ENCODE peak calls at places on chromosomes 5 and 9, in eight cellular contexts. J is WTC11, H is mammary epithelial cell, K is right atrium auricular region, G is HFFc6, V is progenitor cell of endocrine pancreas, Y is GM10248, A is AG09309. T is an unnamed sample.

GRCh38 chr5:78543916-78544315 is 104.7 kb downstream of the LHFPL2 start:
- DNase-seq in V (no peak), K (peak; percentile 53), A (no peak), H (no peak), G (no peak), Y (no peak), J (no peak), T (no peak)

GRCh38 chr9:105711867-105712266 is 17.5 kb downstream of the TMEM38B start:
- DNase-seq in V (no peak), Y (no peak), G (no peak), K (no peak), J (no peak), A (no peak), H (no peak), T (no peak)

GRCh38 chr5:163623524-163623923 is 118.1 kb downstream of the MAT2B start:
- DNase-seq in Y (no peak), J (no peak), A (no peak), K (no peak), G (no peak), V (no peak), H (no peak), T (no peak)

GRCh38 chr5:39266442-39266841 is 47.1 kb upstream of the FYB1 start:
- DNase-seq in V (no peak), K (no peak), H (no peak), A (no peak), G (peak; percentile 39), Y (no peak), J (no peak), T (no peak)

GRCh38 chr5:169354921-169355320 is 54.0 kb upstream of the SLIT3 start:
- DNase-seq in G (no peak), H (peak; percentile 50), A (no peak), J (no peak), V (no peak), K (no peak), Y (no peak), T (no peak)

GRCh38 chr5:60972225-60972624 is 27.2 kb downstream of the NDUFAF2 start:
- DNase-seq in A (no peak), K (no peak), G (no peak), V (no peak), H (peak; percentile 28), Y (no peak), J (no peak), T (no peak)

GRCh38 chr5:98940586-98940985 is 11.8 kb upstream of the CHD1 start:
- DNase-seq in H (no peak), J (no peak), V (no peak), Y (no peak), K (no peak), A (no peak), G (no peak), T (no peak)

GRCh38 chr5:200985-201384 is 9.7 kb downstream of the LRRC14B start:
- DNase-seq in J (no peak), G (no peak), K (no peak), H (no peak), V (no peak), Y (no peak), A (no peak), T (no peak)

GRCh38 chr9:128771745-128772519 is at the start of gene ZER1:
- DNase-seq in Y (peak; percentile 99), G (peak; percentile 75), V (peak; percentile 89), J (peak; percentile 92), H (peak; percentile 86), A (peak; percentile 41), K (peak; percentile 92), T (peak; percentile 99)

GRCh38 chr5:67405755-67406154 is 209.2 kb upstream of the CD180 start:
- DNase-seq in H (no peak), A (no peak), Y (no peak), K (no peak), J (no peak), G (no peak), V (no peak), T (no peak)

GRCh38 chr5:137822158-137822764 is 45.4 kb upstream of the MYOT start:
- DNase-seq in V (peak; percentile 14), Y (peak; percentile 54), J (peak; percentile 63), A (no peak), G (peak; percentile 28), H (peak; percentile 28), K (no peak), T (peak; percentile 27)
- TF ChIP-seq CTCF in V (peak; percentile 63), Y (peak; percentile 27), J (no peak), A (peak; percentile 55), G (peak; percentile 62), H (peak; percentile 37), K (peak; percentile 54), T (peak; percentile 45)

GRCh38 chr9:35942286-35942685 is 15.7 kb downstream of the OR2S2 start:
- DNase-seq in G (no peak), H (no peak), J (no peak), A (no peak), K (no peak), V (no peak), Y (no peak), T (no peak)
- TF ChIP-seq CTCF in G (no peak), H (no peak), J (no peak), A (no peak), K (no peak), V (no peak), Y (no peak), T (no peak)

DNA sequence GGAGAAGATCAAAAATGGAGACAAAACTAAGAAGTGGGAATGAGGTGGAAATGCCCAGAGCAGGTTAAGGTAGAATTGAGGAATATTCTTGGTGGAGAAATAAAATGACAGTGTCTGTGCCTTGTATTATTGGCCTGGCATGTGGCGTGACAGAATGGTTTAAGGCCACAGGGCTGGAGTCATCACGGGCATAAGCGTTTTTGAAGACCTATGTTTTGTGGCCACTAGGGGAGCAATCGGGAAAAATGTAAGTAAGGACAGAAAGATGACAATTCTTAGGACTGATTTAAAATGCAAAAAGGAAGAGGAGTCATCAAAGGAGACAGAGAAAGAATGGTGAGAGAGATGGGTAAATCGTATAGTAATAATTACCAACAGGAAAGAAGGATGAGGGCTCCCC is 72.2 kb upstream of the EPB41L4A start:
- DNase-seq in H (no peak), A (no peak), K (no peak), G (no peak), J (no peak), Y (no peak), V (no peak), T (no peak)
- TF ChIP-seq CTCF in H (peak; percentile 39), A (peak; percentile 42), K (peak; percentile 44), G (peak; percentile 77), J (peak; percentile 41), Y (peak; percentile 25), V (peak; percentile 53), T (peak; percentile 25)

GRCh38 chr9:112332674-112332976 is 794 bp downstream of the PTBP3 start:
- DNase-seq in A (no peak), G (no peak), J (no peak), K (no peak), H (no peak), Y (no peak), V (no peak), T (no peak)
- TF ChIP-seq CTCF in A (no peak), G (peak; percentile 38), J (no peak), K (no peak), H (no peak), Y (no peak), V (peak; percentile 49), T (no peak)

DNA sequence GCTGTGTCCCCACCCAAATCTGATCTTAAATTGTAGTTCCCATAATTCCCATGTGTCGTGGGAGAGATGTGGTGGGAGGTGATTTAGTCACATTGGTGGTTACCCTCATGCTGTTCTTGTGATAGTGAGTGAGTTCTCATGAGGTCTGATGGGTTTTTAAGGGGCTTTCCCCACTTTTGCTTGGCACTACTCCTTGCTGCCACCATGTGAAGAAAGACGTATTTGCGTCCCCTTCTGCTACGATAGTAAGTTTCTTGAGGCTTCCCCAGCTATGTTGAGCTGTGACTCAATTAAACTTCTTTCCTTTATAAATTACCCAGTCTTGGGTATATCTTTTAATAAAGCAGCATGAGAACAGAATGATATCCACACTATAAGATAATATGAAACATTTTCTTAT is 1023.4 kb downstream of the TLE4 start:
- DNase-seq in G (no peak), K (no peak), Y (no peak), A (no peak), H (no peak), V (no peak), J (no peak), T (no peak)
- TF ChIP-seq CTCF in G (no peak), K (no peak), Y (no peak), A (no peak), H (no peak), V (no peak), J (no peak), T (no peak)

GRCh38 chr5:76586531-76586930 is 36.7 kb downstream of the F2RL2 start:
- DNase-seq in G (no peak), H (no peak), K (no peak), J (no peak), V (no peak), Y (no peak), A (no peak), T (no peak)
- TF ChIP-seq CTCF in G (no peak), H (no peak), K (no peak), J (no peak), V (no peak), Y (no peak), A (no peak), T (no peak)